ENCODE peak calls at places on chromosomes 12 and 14, in four cellular contexts. J is IMR-90, Q is mesenchymal stem cell, O is neuronal stem cell. B is an unnamed sample. For H3K9me3, the result is how much of the 10 kb centered on the place peaks cover.

GRCh38 chr12:45248095-45248494 is 32.2 kb downstream of the ANO6 start:
- DNase-seq in O (no peak), Q (no peak), J (no peak), B (no peak)

GRCh38 chr12:56157201-56158028 is 744 bp upstream of the MYL6 start:
- DNase-seq in J (peak), Q (peak), O (peak), B (peak)

GRCh38 chr14:57854571-57854970 is 11.3 kb downstream of the SLC35F4 start:
- DNase-seq in J (no peak), O (no peak), Q (no peak), B (no peak)

GRCh38 chr12:28583771-28584261 is 393.6 kb downstream of the CCDC91 start:
- DNase-seq in O (no peak), Q (peak), J (peak), B (no peak)

GRCh38 chr12:109452489-109452888 is 24.6 kb downstream of the KCTD10 start:
- DNase-seq in O (no peak), Q (no peak), J (no peak), B (no peak)

GRCh38 chr12:101670007-101670671 is 27.3 kb upstream of the CHPT1 start:
- DNase-seq in O (peak), Q (peak), J (peak), B (peak)

GRCh38 chr12:115737895-115738294 is 539.6 kb downstream of the MED13L start:
- DNase-seq in J (no peak), Q (no peak), O (no peak), B (no peak)

GRCh38 chr14:77809011-77809410 is 9.1 kb downstream of the ADCK1 start:
- DNase-seq in O (no peak), J (no peak), Q (no peak), B (no peak)

GRCh38 chr12:5083955-5084849 is 40.5 kb downstream of the KCNA5 start:
- DNase-seq in O (peak), Q (peak), J (peak), B (peak)

GRCh38 chr14:100313464-100314230 is 7.4 kb upstream of the SLC25A29 start:
- DNase-seq in J (no peak), Q (no peak), O (no peak), B (no peak)

GRCh38 chr12:50151047-50151687 is 16.0 kb downstream of the CERS5 start:
- DNase-seq in Q (no peak), J (peak), O (no peak), B (no peak)

GRCh38 chr12:107564946-107565345 is 120.7 kb upstream of the PWP1 start:
- DNase-seq in O (peak), Q (no peak), J (peak), B (no peak)

GRCh38 chr12:24499151-24500146 is 449.5 kb downstream of the BCAT1 start:
- DNase-seq in J (peak), O (no peak), Q (peak), B (no peak)

GRCh38 chr12:50922820-50923219 is 29.5 kb upstream of the HIGD1C start:
- DNase-seq in O (no peak), J (peak), Q (peak), B (no peak)

GRCh38 chr12:124703852-124704251 is 136.4 kb upstream of the NCOR2 start:
- DNase-seq in J (no peak), O (no peak), Q (no peak), B (no peak)

GRCh38 chr14:33393895-33394405 is 455.3 kb downstream of the NPAS3 start:
- DNase-seq in J (no peak), O (no peak), Q (no peak), B (no peak)

GRCh38 chr14:33404054-33404453 is 465.4 kb downstream of the NPAS3 start:
- DNase-seq in J (peak), O (no peak), Q (peak), B (peak)

GRCh38 chr14:36316131-36316530 is 4.3 kb downstream of the MBIP start:
- DNase-seq in J (no peak), Q (no peak), O (no peak), B (no peak)

DNA sequence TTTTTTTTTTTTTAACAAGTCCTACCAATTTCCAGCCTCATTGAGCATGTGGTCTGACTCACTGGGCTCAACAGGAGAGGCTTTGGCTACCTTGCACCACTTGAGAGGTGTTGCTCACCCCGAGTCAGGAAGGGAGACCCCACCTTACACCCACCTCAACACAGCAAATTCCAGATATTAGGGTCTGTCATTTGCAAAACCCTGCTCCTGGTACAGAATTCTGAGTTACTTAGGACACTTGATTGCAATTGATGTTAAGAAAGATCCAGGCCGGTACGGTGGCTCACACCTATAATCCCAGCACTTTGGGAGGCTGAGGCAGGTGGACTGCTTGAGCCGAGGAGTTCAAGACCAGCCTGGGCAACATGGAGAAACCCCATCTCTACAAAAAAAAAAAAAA is 14.1 kb downstream of the DGLUCY start:
- DNase-seq in O (no peak), Q (no peak), J (no peak), B (no peak)
- H3K9me3 ChIP-seq in O (under half), Q (under half), J (under half), B (under half)

GRCh38 chr12:59322473-59322872 is 273.4 kb upstream of the SLC16A7 start:
- DNase-seq in J (no peak), O (no peak), Q (no peak), B (no peak)
- H3K23ac ChIP-seq in J (no peak), O (no peak), Q (no peak), B (no peak)

GRCh38 chr14:69980457-69981414 is 101.5 kb downstream of the SMOC1 start:
- DNase-seq in O (peak), Q (no peak), J (no peak), B (no peak)
- H2AK5ac ChIP-seq in O (peak), Q (no peak), J (peak), B (no peak)

DNA sequence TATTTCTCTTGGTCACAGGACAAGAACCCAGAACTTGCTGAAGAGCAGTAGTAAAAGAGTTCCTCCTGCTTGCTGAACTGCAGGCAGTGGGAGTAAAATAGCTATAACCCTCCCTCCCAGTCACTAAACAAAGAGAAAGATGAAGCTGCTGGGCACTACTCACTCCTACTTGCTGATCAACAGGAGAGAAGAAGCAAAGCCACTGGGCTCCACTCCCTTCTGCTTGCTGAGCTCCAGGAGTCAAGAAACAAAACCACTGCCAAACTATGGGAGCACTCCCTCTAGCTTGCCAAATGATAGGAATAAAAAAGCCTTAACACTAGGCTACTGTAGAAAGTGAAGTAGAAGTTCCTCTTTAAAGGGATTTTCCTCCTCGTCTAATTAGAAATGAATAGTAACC is 155.3 kb downstream of the RASSF9 start:
- DNase-seq in O (no peak), Q (no peak), J (no peak), B (no peak)
- H3K9me3 ChIP-seq in O (under half), Q (under half), J (under half), B (under half)

GRCh38 chr12:13095266-13095995 is 8.0 kb downstream of the GSG1 start:
- DNase-seq in J (no peak), Q (no peak), O (no peak), B (no peak)
- H3K23ac ChIP-seq in J (peak), Q (no peak), O (no peak), B (no peak)

GRCh38 chr12:114700392-114701103 is 16.6 kb upstream of the TBX3 start:
- DNase-seq in J (no peak), O (no peak), Q (no peak), B (no peak)

GRCh38 chr12:114701553-114701952 is 17.6 kb upstream of the TBX3 start:
- DNase-seq in Q (no peak), O (no peak), J (no peak), B (no peak)

GRCh38 chr12:114703060-114703493 is 19.1 kb upstream of the TBX3 start:
- DNase-seq in Q (no peak), O (no peak), J (no peak), B (no peak)

GRCh38 chr12:114702462-114702861 is 18.5 kb upstream of the TBX3 start:
- DNase-seq in O (no peak), J (no peak), Q (no peak), B (no peak)

GRCh38 chr12:114701104-114701414 is 17.1 kb upstream of the TBX3 start:
- DNase-seq in O (no peak), J (no peak), Q (no peak), B (no peak)
- H2AK5ac ChIP-seq in O (no peak), J (no peak), Q (no peak), B (no peak)

DNA sequence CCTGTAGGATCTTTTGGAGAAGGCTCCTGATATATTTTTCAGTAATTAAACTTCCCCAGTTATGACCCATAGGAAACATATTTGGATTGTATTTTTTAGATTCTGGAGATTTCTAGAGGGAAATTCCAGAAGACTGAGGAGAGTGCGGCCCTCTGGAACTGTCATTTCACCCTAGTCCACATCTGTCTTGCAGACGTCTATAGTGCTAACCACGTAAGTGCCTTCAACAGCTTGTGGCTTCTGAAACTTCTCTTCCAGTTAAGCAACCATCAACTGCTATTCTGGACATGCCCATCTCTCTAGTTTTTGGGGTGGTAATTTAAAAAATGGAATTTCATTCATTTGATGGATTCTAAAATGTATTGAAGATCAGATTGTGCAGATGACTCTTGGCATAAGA is 1098.8 kb downstream of the TMEM121 start:
- DNase-seq in Q (no peak), O (no peak), J (no peak), B (no peak)
- H3K9me3 ChIP-seq in Q (under half), O (under half), J (under half), B (under half)

DNA sequence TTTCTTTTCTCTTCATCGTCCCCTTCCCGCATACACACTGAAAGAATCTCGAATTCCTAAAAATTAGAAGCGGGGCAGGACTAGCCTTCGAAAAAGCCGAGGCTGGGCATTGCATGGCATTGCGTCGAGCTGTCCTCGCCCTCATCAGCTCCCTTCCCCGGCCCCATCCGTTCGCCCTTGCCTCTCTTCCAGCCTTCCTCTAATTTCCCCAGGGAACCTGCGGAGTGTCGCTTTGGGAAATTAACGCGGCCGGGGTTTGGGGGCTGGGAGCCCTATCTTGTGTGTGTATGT is 1.1 kb downstream of the PTMS start:
- DNase-seq in Q (no peak), J (no peak), O (no peak), B (no peak)
- H3K23ac ChIP-seq in Q (no peak), J (peak), O (peak), B (no peak)

GRCh38 chr14:22509036-22509709 is 79.9 kb downstream of the DAD1 start:
- DNase-seq in J (no peak), O (no peak), Q (no peak), B (no peak)
- H2AK5ac ChIP-seq in J (no peak), O (no peak), Q (no peak), B (no peak)

B was measured in trophoblast cell.